ENCODE peak calls at places on chromosome 20, in six cellular contexts. One of them, this sample, is unnamed.
A peak's percentile ranks its signal among the peaks of the same experiment; 100 is the strongest.

GRCh38 chr20:32110173-32110704 is 725 bp downstream of the TM9SF4 start:
- DNase-seq in GM23248: no peak
- DNase-seq in MM.1S: no peak
- DNase-seq in fibroblast of lung: no peak
- DNase-seq in HCT116: no peak
- DNase-seq in neural progenitor cell: no peak
- DNase-seq in this sample: no peak

GRCh38 chr20:5508044-5508443 is 191.3 kb upstream of the PROKR2 start:
- DNase-seq in HCT116: no peak
- DNase-seq in fibroblast of lung: no peak
- DNase-seq in GM23248: no peak
- DNase-seq in MM.1S: no peak
- DNase-seq in neural progenitor cell: no peak
- DNase-seq in this sample: no peak

GRCh38 chr20:37276494-37277252 is 12.8 kb upstream of the MANBAL start:
- DNase-seq in MM.1S: peak; percentile 41
- DNase-seq in neural progenitor cell: no peak
- DNase-seq in HCT116: no peak
- DNase-seq in GM23248: peak; percentile 87
- DNase-seq in fibroblast of lung: peak; percentile 83
- DNase-seq in this sample: no peak

GRCh38 chr20:8749986-8750385 is 318.9 kb upstream of the PLCB4 start:
- DNase-seq in GM23248: peak; percentile 78
- DNase-seq in HCT116: no peak
- DNase-seq in neural progenitor cell: no peak
- DNase-seq in fibroblast of lung: peak; percentile 60
- DNase-seq in MM.1S: no peak
- DNase-seq in this sample: no peak

GRCh38 chr20:57708694-57709673 is 831 bp downstream of the PMEPA1 start:
- DNase-seq in fibroblast of lung: no peak
- DNase-seq in HCT116: no peak
- DNase-seq in GM23248: peak; percentile 72
- DNase-seq in neural progenitor cell: peak; percentile 37
- DNase-seq in MM.1S: no peak
- DNase-seq in this sample: no peak

GRCh38 chr20:64177787-64178186 is 13.5 kb downstream of the MYT1 start:
- DNase-seq in MM.1S: no peak
- DNase-seq in neural progenitor cell: no peak
- DNase-seq in fibroblast of lung: no peak
- DNase-seq in GM23248: no peak
- DNase-seq in HCT116: no peak
- DNase-seq in this sample: no peak

GRCh38 chr20:62461834-62462233 is 14.0 kb downstream of the GATA5 start:
- DNase-seq in GM23248: no peak
- DNase-seq in fibroblast of lung: no peak
- DNase-seq in MM.1S: no peak
- DNase-seq in neural progenitor cell: no peak
- DNase-seq in HCT116: no peak
- DNase-seq in this sample: no peak

GRCh38 chr20:11270566-11270965 is 596.8 kb upstream of the JAG1 start:
- DNase-seq in MM.1S: no peak
- DNase-seq in HCT116: no peak
- DNase-seq in fibroblast of lung: no peak
- DNase-seq in GM23248: no peak
- DNase-seq in neural progenitor cell: peak; percentile 21
- DNase-seq in this sample: no peak

GRCh38 chr20:54479138-54479906 is 3.9 kb downstream of the DOK5 start:
- DNase-seq in neural progenitor cell: peak; percentile 73
- DNase-seq in GM23248: peak; percentile 26
- DNase-seq in HCT116: peak; percentile 4
- DNase-seq in fibroblast of lung: peak; percentile 42
- DNase-seq in MM.1S: no peak
- DNase-seq in this sample: no peak

GRCh38 chr20:11153819-11154218 is 480.0 kb upstream of the JAG1 start:
- DNase-seq in HCT116: no peak
- DNase-seq in GM23248: no peak
- DNase-seq in neural progenitor cell: no peak
- DNase-seq in fibroblast of lung: peak; percentile 66
- DNase-seq in MM.1S: no peak
- DNase-seq in this sample: no peak

DNA sequence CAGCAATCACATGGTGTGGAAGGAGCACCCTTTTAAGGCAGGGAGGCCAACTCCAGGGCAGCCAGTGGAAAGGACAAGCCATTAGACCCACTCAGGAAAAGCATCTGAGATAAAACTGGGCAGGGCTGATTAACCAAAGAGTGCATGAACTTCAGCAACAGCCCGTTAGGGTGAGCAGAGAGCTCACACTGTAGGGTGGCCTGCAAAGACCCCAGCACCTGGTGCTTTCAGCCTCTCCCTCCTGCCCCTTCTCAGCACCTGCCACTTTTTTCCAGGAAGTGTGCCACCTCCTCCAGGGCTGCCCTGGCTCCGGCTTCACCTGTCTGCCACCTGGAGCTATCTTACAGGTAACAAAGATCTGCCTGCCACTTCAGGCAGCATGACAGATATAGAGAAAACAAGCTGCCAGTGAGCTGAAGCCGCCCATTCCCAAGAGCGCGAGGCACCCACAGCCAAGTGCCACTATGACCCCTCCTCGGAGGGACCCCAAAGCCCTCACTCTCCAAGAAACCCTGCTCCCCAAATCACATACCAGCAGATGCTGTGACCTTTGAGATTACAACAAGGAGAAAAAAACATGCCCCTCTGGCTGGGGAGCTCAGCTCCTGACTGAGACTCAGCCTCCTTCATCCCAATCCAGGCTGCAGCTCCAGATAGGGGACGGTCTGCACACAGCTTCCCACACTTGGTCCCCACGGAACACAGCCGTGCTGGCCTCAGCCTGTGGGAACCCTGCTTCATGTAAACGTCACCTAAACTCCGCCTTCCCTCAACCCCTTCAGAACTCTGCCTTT is 71.2 kb downstream of the ABHD12 start:
- DNase-seq in GM23248: no peak
- DNase-seq in fibroblast of lung: no peak
- DNase-seq in neural progenitor cell: no peak
- DNase-seq in HCT116: no peak
- DNase-seq in MM.1S: peak; percentile 44
- DNase-seq in this sample: peak; percentile 3
- H3K4me3 ChIP-seq in GM23248: no peak overlapping the region
- H3K4me3 ChIP-seq in fibroblast of lung: no peak overlapping the region
- H3K4me3 ChIP-seq in neural progenitor cell: no peak overlapping the region
- H3K4me3 ChIP-seq in HCT116: no peak overlapping the region
- H3K4me3 ChIP-seq in MM.1S: peak overlapping the region; percentile 46
- H3K4me3 ChIP-seq in this sample: no peak overlapping the region

GRCh38 chr20:17966432-17967312 is 1.9 kb downstream of the SNX5 start:
- DNase-seq in HCT116: no peak
- DNase-seq in GM23248: peak; percentile 74
- DNase-seq in fibroblast of lung: peak; percentile 48
- DNase-seq in MM.1S: peak; percentile 69
- DNase-seq in neural progenitor cell: no peak
- DNase-seq in this sample: peak; percentile 33

GRCh38 chr20:17969884-17970409 is 1.1 kb downstream of the MGME1 start:
- DNase-seq in GM23248: peak; percentile 76
- DNase-seq in fibroblast of lung: peak; percentile 65
- DNase-seq in neural progenitor cell: peak; percentile 23
- DNase-seq in MM.1S: peak; percentile 77
- DNase-seq in HCT116: no peak
- DNase-seq in this sample: peak; percentile 57

GRCh38 chr20:17968366-17969275 is at the start of the genes MGME1 and SNX5:
- DNase-seq in MM.1S: peak; percentile 100
- DNase-seq in fibroblast of lung: peak; percentile 99
- DNase-seq in HCT116: peak; percentile 99
- DNase-seq in neural progenitor cell: peak; percentile 99
- DNase-seq in GM23248: peak; percentile 100
- DNase-seq in this sample: peak; percentile 100

GRCh38 chr20:17969276-17969883 is 562 bp downstream of the MGME1 start:
- DNase-seq in HCT116: no peak
- DNase-seq in fibroblast of lung: no peak
- DNase-seq in neural progenitor cell: peak; percentile 75
- DNase-seq in GM23248: peak; percentile 66
- DNase-seq in MM.1S: peak; percentile 45
- DNase-seq in this sample: peak; percentile 65

GRCh38 chr20:17967595-17968365 is 814 bp downstream of the SNX5 start:
- DNase-seq in HCT116: no peak
- DNase-seq in fibroblast of lung: peak; percentile 61
- DNase-seq in MM.1S: peak; percentile 59
- DNase-seq in GM23248: peak; percentile 73
- DNase-seq in neural progenitor cell: no peak
- DNase-seq in this sample: no peak
- H3K4me2 ChIP-seq in HCT116: peak overlapping the region; percentile 88
- H3K4me2 ChIP-seq in fibroblast of lung: peak overlapping the region; percentile 97
- H3K4me2 ChIP-seq in MM.1S: peak overlapping the region; percentile 99
- H3K4me2 ChIP-seq in GM23248: peak overlapping the region; percentile 95
- H3K4me2 ChIP-seq in neural progenitor cell: peak overlapping the region; percentile 95
- H3K4me2 ChIP-seq in this sample: peak overlapping the region; percentile 84

DNA sequence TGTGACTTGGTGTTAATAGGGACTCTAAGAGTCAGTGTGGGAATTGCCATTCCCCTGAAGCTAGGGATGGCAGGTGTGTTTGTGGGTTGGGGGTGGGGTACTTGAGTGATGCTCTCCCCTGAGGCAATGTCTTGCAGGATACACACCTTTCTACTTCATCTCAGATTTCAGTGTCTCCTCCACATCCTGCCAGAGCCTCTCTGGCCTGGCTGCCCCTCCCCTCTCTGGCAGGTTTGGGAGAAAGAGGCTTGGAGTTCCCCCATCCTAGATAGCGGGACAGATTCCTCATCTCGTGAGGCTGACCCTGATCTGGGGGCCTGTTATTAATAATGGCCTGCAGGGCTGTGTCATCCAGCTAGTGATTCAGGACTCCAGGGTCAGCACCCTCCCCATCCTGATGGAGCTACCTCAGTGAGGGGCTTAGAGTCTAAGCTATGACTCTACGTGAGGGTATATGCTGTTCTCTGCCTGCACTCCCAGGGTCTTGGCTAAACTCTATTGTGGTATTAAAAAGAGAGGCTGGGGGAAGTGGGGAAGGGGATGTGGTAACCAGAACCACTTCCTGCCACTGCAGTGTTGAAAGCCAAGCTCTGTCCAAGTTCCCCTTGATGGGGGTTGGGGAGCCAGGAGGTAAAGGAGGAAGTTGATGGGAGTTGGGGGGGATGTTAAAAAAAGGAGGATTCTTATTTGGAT is 3.7 kb upstream of the MMP9 start:
- DNase-seq in neural progenitor cell: no peak
- DNase-seq in fibroblast of lung: no peak
- DNase-seq in GM23248: no peak
- DNase-seq in MM.1S: no peak
- DNase-seq in HCT116: no peak
- DNase-seq in this sample: peak; percentile 94
- H3K4me3 ChIP-seq in neural progenitor cell: no peak overlapping the region
- H3K4me3 ChIP-seq in fibroblast of lung: no peak overlapping the region
- H3K4me3 ChIP-seq in GM23248: no peak overlapping the region
- H3K4me3 ChIP-seq in MM.1S: no peak overlapping the region
- H3K4me3 ChIP-seq in HCT116: no peak overlapping the region
- H3K4me3 ChIP-seq in this sample: peak overlapping the region; percentile 3

GRCh38 chr20:2519115-2519815 is 10.6 kb upstream of the ZNF343 start:
- DNase-seq in HCT116: no peak
- DNase-seq in MM.1S: no peak
- DNase-seq in GM23248: peak; percentile 26
- DNase-seq in fibroblast of lung: no peak
- DNase-seq in neural progenitor cell: no peak
- DNase-seq in this sample: no peak
- H3K4me2 ChIP-seq in HCT116: no peak overlapping the region
- H3K4me2 ChIP-seq in MM.1S: no peak overlapping the region
- H3K4me2 ChIP-seq in GM23248: no peak overlapping the region
- H3K4me2 ChIP-seq in fibroblast of lung: peak overlapping the region; percentile 30
- H3K4me2 ChIP-seq in neural progenitor cell: no peak overlapping the region
- H3K4me2 ChIP-seq in this sample: no peak overlapping the region

GRCh38 chr20:46354920-46355654 is 46.8 kb upstream of the CDH22 start:
- DNase-seq in GM23248: no peak
- DNase-seq in MM.1S: no peak
- DNase-seq in HCT116: no peak
- DNase-seq in fibroblast of lung: no peak
- DNase-seq in neural progenitor cell: no peak
- DNase-seq in this sample: no peak
- H3K4me3 ChIP-seq in GM23248: no peak overlapping the region
- H3K4me3 ChIP-seq in MM.1S: no peak overlapping the region
- H3K4me3 ChIP-seq in HCT116: no peak overlapping the region
- H3K4me3 ChIP-seq in fibroblast of lung: no peak overlapping the region
- H3K4me3 ChIP-seq in neural progenitor cell: no peak overlapping the region
- H3K4me3 ChIP-seq in this sample: no peak overlapping the region

GRCh38 chr20:60481742-60482133 is 523.5 kb downstream of the CDH26 start:
- DNase-seq in fibroblast of lung: no peak
- DNase-seq in HCT116: no peak
- DNase-seq in GM23248: no peak
- DNase-seq in neural progenitor cell: no peak
- DNase-seq in MM.1S: no peak
- DNase-seq in this sample: no peak
- H3K4me2 ChIP-seq in fibroblast of lung: peak overlapping the region; percentile 56
- H3K4me2 ChIP-seq in HCT116: no peak overlapping the region
- H3K4me2 ChIP-seq in GM23248: no peak overlapping the region
- H3K4me2 ChIP-seq in neural progenitor cell: no peak overlapping the region
- H3K4me2 ChIP-seq in MM.1S: no peak overlapping the region
- H3K4me2 ChIP-seq in this sample: no peak overlapping the region

GRCh38 chr20:34559311-34560140 is 1.0 kb downstream of the MAP1LC3A start:
- DNase-seq in neural progenitor cell: peak; percentile 20
- DNase-seq in MM.1S: no peak
- DNase-seq in GM23248: peak; percentile 26
- DNase-seq in HCT116: no peak
- DNase-seq in fibroblast of lung: no peak
- DNase-seq in this sample: no peak
- H3K4me3 ChIP-seq in neural progenitor cell: peak overlapping the region; percentile 60
- H3K4me3 ChIP-seq in MM.1S: no peak overlapping the region
- H3K4me3 ChIP-seq in GM23248: no peak overlapping the region
- H3K4me3 ChIP-seq in HCT116: no peak overlapping the region
- H3K4me3 ChIP-seq in fibroblast of lung: peak overlapping the region; percentile 84
- H3K4me3 ChIP-seq in this sample: no peak overlapping the region

GRCh38 chr20:13683833-13684232 is 45.1 kb upstream of the TASP1 start:
- DNase-seq in neural progenitor cell: no peak
- DNase-seq in HCT116: no peak
- DNase-seq in fibroblast of lung: no peak
- DNase-seq in GM23248: no peak
- DNase-seq in MM.1S: no peak
- DNase-seq in this sample: peak; percentile 83
- H3K4me2 ChIP-seq in neural progenitor cell: no peak overlapping the region
- H3K4me2 ChIP-seq in HCT116: no peak overlapping the region
- H3K4me2 ChIP-seq in fibroblast of lung: no peak overlapping the region
- H3K4me2 ChIP-seq in GM23248: no peak overlapping the region
- H3K4me2 ChIP-seq in MM.1S: no peak overlapping the region
- H3K4me2 ChIP-seq in this sample: peak overlapping the region; percentile 57